ENCODE peak calls at places on chromosome 2, in nine cellular contexts. P is caudate nucleus, R is SHP77, V is endodermal cell, M is iPS DF 6.9, E is HS-27A, H is fibroblast of mammary gland, O is kidney epithelial cell, F is HT1080. L is an unnamed sample.

GRCh38 chr2:26691881-26692813 is at the start of gene KCNK3:
- DNase-seq in P (peak), R (peak), V (peak), M (no peak), E (no peak), H (no peak), O (no peak), F (no peak), L (no peak)

GRCh38 chr2:39407516-39408296 is 29.4 kb downstream of the MAP4K3 start:
- DNase-seq in P (no peak), R (no peak), V (no peak), M (no peak), E (no peak), H (no peak), O (no peak), F (no peak), L (no peak)

GRCh38 chr2:232459419-232460035 is 3.6 kb downstream of the ALPI start:
- DNase-seq in P (no peak), R (no peak), V (peak), M (no peak), E (no peak), H (no peak), O (no peak), F (no peak), L (peak)

GRCh38 chr2:176418768-176419167 is 149.5 kb downstream of the MTX2 start:
- DNase-seq in P (no peak), R (no peak), V (no peak), M (no peak), E (no peak), H (no peak), O (no peak), F (no peak), L (no peak)

GRCh38 chr2:241083091-241083415 is 19.0 kb downstream of the MTERF4 start:
- DNase-seq in P (no peak), R (no peak), V (peak), M (no peak), E (no peak), H (no peak), O (no peak), F (no peak), L (no peak)

GRCh38 chr2:231396058-231396821 is 730 bp downstream of the B3GNT7 start:
- DNase-seq in P (no peak), R (no peak), V (peak), M (no peak), E (no peak), H (no peak), O (no peak), F (no peak), L (no peak)

GRCh38 chr2:132971310-132972061 is 301.5 kb upstream of the LYPD1 start:
- DNase-seq in P (no peak), R (no peak), V (no peak), M (no peak), E (no peak), H (no peak), O (no peak), F (no peak), L (no peak)

GRCh38 chr2:54384301-54385035 is 71.7 kb upstream of the SPTBN1 start:
- DNase-seq in P (peak), R (no peak), V (peak), M (no peak), E (no peak), H (no peak), O (no peak), F (no peak), L (no peak)

GRCh38 chr2:203579131-203579643 is 44.1 kb upstream of the RAPH1 start:
- DNase-seq in P (no peak), R (no peak), V (peak), M (no peak), E (no peak), H (peak), O (peak), F (peak), L (no peak)

GRCh38 chr2:24360050-24360962 is at the start of gene ITSN2:
- DNase-seq in P (peak), R (peak), V (peak), M (peak), E (peak), H (peak), O (no peak), F (peak), L (no peak)

GRCh38 chr2:239791727-239792648 is 233.2 kb downstream of the NDUFA10 start:
- DNase-seq in P (no peak), R (no peak), V (peak), M (no peak), E (no peak), H (no peak), O (no peak), F (no peak), L (no peak)

GRCh38 chr2:32377928-32378327 is 21.1 kb downstream of the BIRC6 start:
- DNase-seq in P (no peak), R (no peak), V (no peak), M (no peak), E (no peak), H (peak), O (no peak), F (no peak), L (no peak)

GRCh38 chr2:70118798-70119454 is 31.6 kb downstream of the PCBP1 start:
- DNase-seq in P (peak), R (no peak), V (peak), M (no peak), E (no peak), H (no peak), O (no peak), F (no peak), L (peak)

GRCh38 chr2:238955648-238956531 is 108.0 kb downstream of the TWIST2 start:
- DNase-seq in P (no peak), R (no peak), V (no peak), M (no peak), E (no peak), H (peak), O (no peak), F (peak), L (no peak)